ENCODE peak calls at places on chromosomes 7 and 10, in seven cellular contexts. S is bronchial epithelial cell, R is AG09309, U is GM12878, D is endodermal cell, Z is GM13977, X is heart right ventricle. C is an unnamed sample.
A peak's percentile ranks its signal among the peaks of the same experiment; 100 is the strongest.

GRCh38 chr10:14535497-14536199 is 204.9 kb upstream of the FRMD4A start:
- DNase-seq in S (no peak), R (no peak), U (no peak), D (no peak), Z (no peak), X (no peak), C (no peak)

GRCh38 chr7:33536398-33536797 is 368.9 kb upstream of the BMPER start:
- DNase-seq in S (no peak), R (no peak), U (no peak), D (no peak), Z (no peak), X (no peak), C (no peak)

GRCh38 chr7:24419527-24419926 is 135.5 kb downstream of the NPY start:
- DNase-seq in S (no peak), R (no peak), U (no peak), D (no peak), Z (no peak), X (no peak), C (no peak)

GRCh38 chr7:155832581-155832981 is 20.3 kb upstream of the SHH start:
- DNase-seq in S (no peak), R (no peak), U (no peak), D (no peak), Z (no peak), X (no peak), C (no peak)

GRCh38 chr7:137423321-137423720 is 79.8 kb upstream of the PTN start:
- DNase-seq in S (no peak), R (peak; percentile 21), U (no peak), D (no peak), Z (no peak), X (no peak), C (no peak)

GRCh38 chr10:21831986-21832735 is 171.4 kb downstream of the DNAJC1 start:
- DNase-seq in S (peak; percentile 34), R (peak; percentile 11), U (no peak), D (no peak), Z (no peak), X (no peak), C (no peak)

GRCh38 chr7:131235489-131236317 is 92.0 kb upstream of the MKLN1 start:
- DNase-seq in S (peak; percentile 98), R (peak; percentile 91), U (no peak), D (peak; percentile 57), Z (no peak), X (peak; percentile 59), C (peak; percentile 84)

GRCh38 chr7:92831716-92832622 is 4.4 kb downstream of the CDK6 start:
- DNase-seq in S (peak; percentile 69), R (peak; percentile 76), U (no peak), D (no peak), Z (no peak), X (no peak), C (no peak)

GRCh38 chr10:99779335-99779734 is 3.1 kb upstream of the ABCC2 start:
- DNase-seq in S (peak; percentile 72), R (no peak), U (no peak), D (no peak), Z (no peak), X (no peak), C (no peak)

DNA sequence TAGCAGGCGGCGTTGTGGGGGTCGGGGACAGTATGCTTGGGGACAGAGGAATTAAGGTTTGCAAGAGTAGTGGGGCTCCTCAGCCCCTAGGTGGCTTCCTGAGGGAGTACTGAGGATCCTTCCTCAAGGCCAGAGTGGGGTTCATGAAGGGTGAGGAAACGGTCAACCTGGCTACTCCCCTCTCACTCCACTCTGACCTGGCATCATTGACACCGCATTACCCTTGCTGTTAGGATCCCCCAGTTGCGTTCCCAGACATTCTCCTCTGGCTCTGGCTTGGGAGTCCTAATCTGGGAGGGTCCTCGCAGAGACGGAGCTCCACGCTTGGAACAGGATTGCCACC is 496 bp downstream of the EPHB6 start:
- DNase-seq in S (no peak), R (no peak), U (no peak), D (no peak), Z (no peak), X (no peak), C (no peak)
- TF ChIP-seq CTCF in S (peak; percentile 5), R (no peak), U (no peak), D (peak; percentile 50), Z (no peak), X (no peak), C (no peak)

GRCh38 chr7:11155883-11156282 is 182.2 kb downstream of the PHF14 start:
- DNase-seq in S (no peak), R (peak; percentile 4), U (no peak), D (no peak), Z (no peak), X (no peak), C (no peak)

GRCh38 chr7:11153694-11154093 is 180.0 kb downstream of the PHF14 start:
- DNase-seq in S (no peak), R (no peak), U (no peak), D (peak; percentile 51), Z (no peak), X (no peak), C (no peak)
- TF ChIP-seq CTCF in S (no peak), R (no peak), U (no peak), D (peak; percentile 57), Z (no peak), X (no peak), C (no peak)

DNA sequence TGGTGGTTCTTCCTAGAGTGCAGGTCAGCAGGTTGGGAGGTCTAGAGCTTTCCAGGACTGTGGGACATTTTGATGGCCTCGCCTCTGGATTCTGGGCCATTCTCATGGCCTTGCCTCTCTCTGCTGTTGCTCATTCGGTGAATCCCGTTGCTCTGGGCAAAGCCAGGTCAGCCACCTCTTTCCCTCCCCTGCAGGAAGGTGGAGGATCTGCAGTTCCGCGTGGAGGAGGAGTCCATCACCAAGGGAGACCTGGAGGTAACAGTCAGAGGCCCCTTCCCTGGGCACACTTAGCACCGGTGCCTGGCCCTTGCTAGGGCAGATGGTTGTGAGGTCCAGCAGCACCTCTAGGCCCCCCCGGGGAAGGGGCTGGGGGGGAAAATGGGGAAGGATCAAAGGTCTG is 74.9 kb downstream of the CLIP2 start:
- DNase-seq in S (no peak), R (no peak), U (no peak), D (peak; percentile 80), Z (no peak), X (no peak), C (no peak)
- TF ChIP-seq CTCF in S (peak; percentile 21), R (peak; percentile 19), U (no peak), D (peak; percentile 65), Z (no peak), X (no peak), C (no peak)

GRCh38 chr7:37201876-37202198 is 246.8 kb downstream of the ELMO1 start:
- DNase-seq in S (no peak), R (no peak), U (no peak), D (no peak), Z (no peak), X (no peak), C (no peak)
- TF ChIP-seq CTCF in S (no peak), R (no peak), U (no peak), D (peak; percentile 6), Z (no peak), X (no peak), C (no peak)

DNA sequence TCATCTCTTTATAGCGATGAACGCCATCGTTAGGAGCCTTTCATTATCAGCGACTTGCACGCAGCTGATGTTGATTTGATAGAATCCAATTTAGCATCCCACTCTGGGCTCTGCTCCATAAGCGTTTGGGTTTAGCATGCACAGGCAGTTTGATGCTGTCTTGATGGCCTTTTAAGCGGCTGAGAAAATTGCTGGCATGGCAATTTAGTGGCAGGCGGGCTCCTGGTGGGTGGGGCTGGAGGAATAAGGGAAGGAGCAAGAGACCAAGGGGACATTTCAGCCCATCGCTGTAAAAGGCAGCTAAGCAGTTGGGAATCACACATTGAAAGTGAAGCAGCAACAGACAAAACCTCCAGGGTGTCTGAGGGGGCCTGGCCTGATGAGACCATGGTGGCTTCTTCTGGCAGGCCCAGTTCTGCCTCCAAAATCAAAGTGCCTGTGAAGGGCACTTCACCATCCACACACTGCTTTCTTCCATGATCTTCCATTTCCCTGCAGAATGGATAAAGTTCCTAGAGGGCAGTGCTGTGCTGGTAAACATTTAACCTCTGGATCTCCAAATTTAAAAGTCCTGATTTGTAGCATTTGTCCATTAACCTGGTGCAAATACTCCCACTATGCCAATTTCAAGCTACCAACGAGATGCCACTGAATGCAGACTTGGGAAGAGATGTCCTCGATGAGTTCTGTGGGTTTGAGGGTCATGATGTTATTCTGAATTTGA is 107.9 kb upstream of the PLXNA4 start:
- DNase-seq in S (no peak), R (no peak), U (no peak), D (no peak), Z (no peak), X (no peak), C (no peak)
- TF ChIP-seq CTCF in S (no peak), R (no peak), U (no peak), D (peak; percentile 57), Z (no peak), X (no peak), C (no peak)

DNA sequence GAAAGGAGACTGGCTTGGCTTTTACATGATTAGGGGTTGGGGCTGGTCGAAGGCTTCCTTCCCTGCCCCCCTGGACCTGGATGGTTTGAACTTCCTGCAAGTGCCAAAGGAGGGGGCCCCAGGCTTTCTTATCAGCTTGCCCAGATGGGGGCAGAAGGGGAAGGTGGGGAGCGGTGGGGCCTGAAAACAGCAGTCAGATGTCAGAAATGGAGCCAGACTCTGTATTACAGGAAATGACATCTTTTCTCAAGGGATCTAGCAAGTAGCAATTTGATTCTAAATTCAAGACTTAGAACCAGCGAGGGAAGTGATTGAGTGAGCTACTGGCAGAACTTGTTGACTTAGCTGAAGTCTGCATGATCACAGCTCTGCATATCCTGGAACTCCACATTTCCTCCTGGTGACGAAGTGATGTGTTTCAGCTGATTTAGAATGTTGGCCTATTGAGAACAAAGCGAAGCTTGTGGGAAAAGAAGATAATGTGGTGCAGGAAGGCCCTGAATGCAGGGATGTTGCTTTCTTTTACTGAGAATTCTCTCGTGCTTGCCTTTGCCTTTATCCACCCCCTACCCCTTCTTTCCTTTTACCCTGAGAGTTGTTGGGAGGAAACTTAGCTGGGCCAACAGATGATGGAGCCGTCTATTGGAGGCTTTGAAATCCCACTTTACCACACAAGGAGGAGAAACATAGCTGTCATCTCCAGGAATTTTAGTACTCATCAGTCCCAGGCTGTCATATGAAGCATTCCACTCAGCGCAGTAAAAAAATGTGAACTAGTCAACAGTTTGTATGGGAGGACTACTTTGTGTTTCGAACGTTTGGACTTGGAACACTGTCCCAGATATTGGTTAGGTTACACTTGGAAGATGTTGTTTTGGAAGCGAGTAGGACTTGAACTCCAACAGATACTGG is 43.2 kb downstream of the CCNY start:
- DNase-seq in S (peak; percentile 63), R (no peak), U (peak; percentile 60), D (peak; percentile 70), Z (peak; percentile 60), X (peak; percentile 80), C (no peak)
- TF ChIP-seq CTCF in S (no peak), R (no peak), U (peak; percentile 45), D (peak; percentile 17), Z (peak; percentile 55), X (no peak), C (no peak)

C was measured in AG09319.